ENCODE peak calls at places on chromosomes 5 and 9, in five cellular contexts. G is psoas muscle, Q is left lung, K is cardiac muscle cell, T is neural progenitor cell. O is an unnamed sample.

GRCh38 chr5:55205001-55205400 is 22.1 kb downstream of the MCIDAS start:
- DNase-seq in G (no peak), Q (no peak), K (no peak), T (no peak), O (no peak)

GRCh38 chr9:97759611-97760288 is 62.6 kb upstream of the XPA start:
- DNase-seq in G (no peak), Q (no peak), K (no peak), T (no peak), O (no peak)

GRCh38 chr5:77560677-77561263 is 68.7 kb upstream of the WDR41 start:
- DNase-seq in G (no peak), Q (no peak), K (peak), T (peak), O (no peak)

GRCh38 chr5:95728494-95729114 is 2.5 kb upstream of the RHOBTB3 start:
- DNase-seq in G (no peak), Q (no peak), K (no peak), T (no peak), O (no peak)

GRCh38 chr5:107284822-107285510 is 385.8 kb downstream of the EFNA5 start:
- DNase-seq in G (no peak), Q (no peak), K (no peak), T (no peak), O (no peak)

GRCh38 chr9:121222524-121223171 is 21.0 kb upstream of the RAB14 start:
- DNase-seq in G (no peak), Q (no peak), K (peak), T (peak), O (no peak)

GRCh38 chr9:136943291-136944093 is 1.0 kb downstream of the FBXW5 start:
- DNase-seq in G (no peak), Q (peak), K (peak), T (peak), O (peak)

GRCh38 chr9:5440426-5440825 is 2.7 kb upstream of the PLGRKT start:
- DNase-seq in G (no peak), Q (no peak), K (no peak), T (no peak), O (no peak)

GRCh38 chr9:3936520-3937235 is 363.2 kb downstream of the GLIS3 start:
- DNase-seq in G (peak), Q (peak), K (peak), T (no peak), O (peak)

GRCh38 chr9:1939926-1940368 is 75.2 kb upstream of the SMARCA2 start:
- DNase-seq in G (no peak), Q (no peak), K (peak), T (peak), O (no peak)

GRCh38 chr5:151719228-151719861 is 32.6 kb upstream of the SPARC start:
- DNase-seq in G (no peak), Q (no peak), K (no peak), T (peak), O (no peak)

GRCh38 chr5:92991681-92992472 is 589.1 kb downstream of the NR2F1-AS1 start:
- DNase-seq in G (no peak), Q (no peak), K (no peak), T (peak), O (no peak)

GRCh38 chr5:159581502-159582249 is 251.4 kb upstream of the IL12B start:
- DNase-seq in G (no peak), Q (no peak), K (peak), T (no peak), O (no peak)

GRCh38 chr5:109956884-109957283 is 267.2 kb downstream of the MAN2A1 start:
- DNase-seq in G (no peak), Q (no peak), K (no peak), T (no peak), O (no peak)

GRCh38 chr9:742104-742503 is 99.4 kb upstream of the DMRT1 start:
- DNase-seq in G (no peak), Q (no peak), K (no peak), T (no peak), O (no peak)

GRCh38 chr9:734831-735511 is 106.5 kb upstream of the DMRT1 start:
- DNase-seq in G (no peak), Q (no peak), K (no peak), T (no peak), O (no peak)

GRCh38 chr9:737400-738120 is 103.9 kb upstream of the DMRT1 start:
- DNase-seq in G (no peak), Q (no peak), K (no peak), T (no peak), O (no peak)

GRCh38 chr9:739362-739761 is 102.1 kb upstream of the DMRT1 start:
- DNase-seq in G (no peak), Q (no peak), K (no peak), T (no peak), O (no peak)

DNA sequence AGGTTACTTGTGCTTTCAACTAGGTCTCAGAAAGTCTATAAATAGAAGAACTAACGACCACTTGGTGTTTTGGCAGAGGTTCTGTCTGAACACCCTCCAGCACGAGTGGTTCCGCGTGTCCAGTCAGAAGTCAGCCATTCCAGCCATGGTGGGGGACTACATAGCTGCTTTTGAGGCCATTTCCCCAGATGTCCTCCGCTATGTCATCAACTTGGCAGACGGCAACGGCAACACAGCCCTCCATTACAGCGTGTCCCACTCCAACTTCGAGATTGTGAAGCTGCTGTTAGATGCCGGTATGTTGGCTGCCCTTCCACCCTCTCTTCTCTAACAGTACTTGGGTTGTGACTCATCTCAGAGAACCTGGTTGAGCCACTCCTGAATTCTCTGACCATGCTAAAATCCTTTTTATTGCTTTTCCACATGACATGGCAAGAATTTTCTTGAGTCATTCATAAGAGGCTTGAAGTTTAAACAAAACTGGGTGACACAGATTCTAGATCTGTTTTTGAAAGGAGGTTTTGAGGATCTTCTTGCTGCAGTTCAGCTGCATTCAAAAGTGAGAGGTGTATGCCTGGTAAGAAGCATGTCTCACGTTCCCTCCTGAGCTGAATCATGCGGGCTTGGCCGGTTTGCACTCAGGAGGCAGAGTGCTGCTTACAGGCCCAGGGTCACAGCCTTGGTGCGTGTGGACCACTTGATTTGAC is 103.1 kb upstream of the DMRT1 start:
- DNase-seq in G (peak), Q (no peak), K (peak), T (no peak), O (peak)
- H3K4me3 ChIP-seq in G (peak), Q (no peak), K (no peak), T (no peak), O (no peak)

GRCh38 chr5:132293066-132293991 is 865 bp upstream of the SLC22A4 start:
- DNase-seq in G (peak), Q (peak), K (peak), T (peak), O (peak)
- TF ChIP-seq CTCF in G (peak), Q (no peak), K (peak), T (peak), O (no peak)

GRCh38 chr5:15424769-15425168 is 75.2 kb upstream of the FBXL7 start:
- DNase-seq in G (no peak), Q (no peak), K (no peak), T (no peak), O (no peak)

GRCh38 chr5:15420201-15420600 is 79.8 kb upstream of the FBXL7 start:
- DNase-seq in G (peak), Q (no peak), K (no peak), T (no peak), O (no peak)

GRCh38 chr5:15425802-15426201 is 74.2 kb upstream of the FBXL7 start:
- DNase-seq in G (no peak), Q (no peak), K (no peak), T (no peak), O (no peak)

DNA sequence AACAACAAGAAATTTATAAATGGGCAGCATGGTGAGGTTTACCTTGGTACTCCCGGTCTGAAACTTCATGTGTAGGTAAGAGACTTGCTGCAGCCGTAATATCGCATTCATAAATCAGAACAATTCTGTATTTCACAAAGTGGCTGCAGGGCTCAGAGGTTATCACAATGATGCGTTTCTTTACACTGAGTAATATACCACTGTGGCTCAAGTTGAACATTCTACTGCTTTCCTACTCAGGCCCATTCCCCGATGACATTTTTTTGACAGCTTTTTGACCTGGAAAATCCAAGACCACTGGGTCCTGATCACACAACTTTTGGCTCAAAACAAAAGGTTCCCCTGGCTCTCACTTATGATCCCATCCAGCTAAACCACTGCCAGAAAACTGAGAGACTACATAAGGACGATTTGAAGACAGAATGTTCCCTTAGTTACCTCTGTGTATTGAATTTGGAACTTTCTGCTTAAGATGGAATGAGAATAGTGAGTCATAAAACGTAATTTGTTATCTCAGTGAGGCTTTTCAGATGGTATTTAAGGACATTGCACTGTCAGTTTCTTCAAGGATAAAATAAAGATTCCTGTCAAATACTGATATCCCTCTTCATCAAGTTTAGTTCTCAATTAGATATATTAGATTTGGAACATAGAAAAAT is 78.1 kb upstream of the FBXL7 start:
- DNase-seq in G (no peak), Q (no peak), K (no peak), T (no peak), O (no peak)
- H3K27ac ChIP-seq in G (no peak), Q (no peak), K (no peak), T (no peak), O (no peak)

GRCh38 chr9:113219186-113219936 is 1.7 kb downstream of the FKBP15 start:
- DNase-seq in G (no peak), Q (no peak), K (no peak), T (no peak), O (no peak)
- H3K4me3 ChIP-seq in G (peak), Q (peak), K (no peak), T (peak), O (peak)

DNA sequence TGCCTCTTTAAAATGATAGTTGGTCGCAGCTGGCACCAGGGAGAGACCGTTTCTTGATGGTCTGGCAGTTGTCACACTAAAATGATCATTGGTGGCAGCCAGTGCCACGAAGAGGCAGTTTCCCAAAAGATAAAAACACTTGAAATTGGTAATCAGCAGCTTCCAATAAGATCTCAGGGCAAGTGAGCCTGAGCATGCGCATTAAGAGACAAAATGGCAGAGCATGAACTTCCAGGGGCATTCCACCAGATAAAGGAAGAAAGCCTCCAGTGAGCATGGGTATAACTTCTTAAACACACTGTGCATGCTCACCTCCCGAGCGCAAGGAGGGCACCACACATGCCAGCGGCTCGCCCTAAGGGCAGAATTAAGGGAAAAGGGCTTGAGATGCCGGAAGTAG is 1594.2 kb upstream of the CDH9 start:
- DNase-seq in G (no peak), Q (peak), K (no peak), T (no peak), O (no peak)
- TF ChIP-seq CTCF in G (no peak), Q (no peak), K (no peak), T (no peak), O (no peak)

GRCh38 chr9:125989090-125989501 is 241.9 kb downstream of the PBX3 start:
- DNase-seq in G (no peak), Q (no peak), K (no peak), T (no peak), O (peak)
- H3K27ac ChIP-seq in G (no peak), Q (no peak), K (no peak), T (no peak), O (no peak)

GRCh38 chr5:134227786-134228185 is 1.9 kb upstream of the PPP2CA start:
- DNase-seq in G (no peak), Q (no peak), K (no peak), T (no peak), O (no peak)

GRCh38 chr5:134224905-134225779 is 731 bp downstream of the PPP2CA start:
- DNase-seq in G (peak), Q (peak), K (peak), T (peak), O (peak)

GRCh38 chr5:134227259-134227658 is 1.4 kb upstream of the PPP2CA start:
- DNase-seq in G (no peak), Q (no peak), K (no peak), T (peak), O (no peak)

GRCh38 chr5:134225780-134226440 is at the start of gene PPP2CA:
- DNase-seq in G (peak), Q (peak), K (peak), T (peak), O (peak)

GRCh38 chr5:134226441-134227192 is 744 bp upstream of the PPP2CA start:
- DNase-seq in G (no peak), Q (peak), K (no peak), T (no peak), O (no peak)
- H3K4me3 ChIP-seq in G (peak), Q (peak), K (peak), T (peak), O (peak)

GRCh38 chr5:52799358-52799982 is 11.8 kb downstream of the ITGA1 start:
- DNase-seq in G (peak), Q (no peak), K (peak), T (peak), O (peak)

GRCh38 chr5:52801329-52801728 is 13.6 kb downstream of the ITGA1 start:
- DNase-seq in G (no peak), Q (no peak), K (peak), T (peak), O (no peak)

GRCh38 chr5:52799983-52800393 is 12.3 kb downstream of the ITGA1 start:
- DNase-seq in G (peak), Q (peak), K (peak), T (peak), O (peak)

GRCh38 chr5:52798952-52799351 is 11.2 kb downstream of the ITGA1 start:
- DNase-seq in G (no peak), Q (no peak), K (no peak), T (no peak), O (no peak)

DNA sequence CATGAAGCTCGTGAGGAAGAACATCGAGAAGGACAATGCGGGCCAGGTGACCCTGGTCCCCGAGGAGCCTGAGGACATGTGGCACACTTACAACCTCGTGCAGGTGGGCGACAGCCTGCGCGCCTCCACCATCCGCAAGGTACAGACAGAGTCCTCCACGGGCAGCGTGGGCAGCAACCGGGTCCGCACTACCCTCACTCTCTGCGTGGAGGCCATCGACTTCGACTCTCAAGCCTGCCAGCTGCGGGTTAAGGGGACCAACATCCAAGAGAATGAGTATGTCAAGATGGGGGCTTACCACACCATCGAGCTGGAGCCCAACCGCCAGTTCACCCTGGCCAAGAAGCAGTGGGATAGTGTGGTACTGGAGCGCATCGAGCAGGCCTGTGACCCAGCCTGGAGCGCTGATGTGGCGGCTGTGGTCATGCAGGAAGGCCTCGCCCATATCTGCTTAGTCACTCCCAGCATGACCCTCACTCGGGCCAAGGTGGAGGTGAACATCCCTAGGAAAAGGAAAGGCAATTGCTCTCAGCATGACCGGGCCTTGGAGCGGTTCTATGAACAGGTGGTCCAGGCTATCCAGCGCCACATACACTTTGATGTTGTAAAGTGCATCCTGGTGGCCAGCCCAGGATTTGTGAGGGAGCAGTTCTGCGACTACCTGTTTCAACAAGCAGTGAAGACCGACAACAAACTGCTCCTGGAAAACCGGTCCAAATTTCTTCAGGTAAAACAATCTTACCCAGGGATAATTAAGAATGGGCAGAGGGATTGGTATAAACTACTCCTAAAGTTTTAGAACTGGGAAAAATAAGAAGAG is 12.9 kb downstream of the ITGA1 start:
- DNase-seq in G (peak), Q (peak), K (peak), T (peak), O (peak)
- TF ChIP-seq CTCF in G (peak), Q (no peak), K (no peak), T (no peak), O (no peak)

GRCh38 chr5:4082966-4083564 is 487.4 kb downstream of the IRX1 start:
- DNase-seq in G (no peak), Q (no peak), K (no peak), T (no peak), O (no peak)
- H3K27ac ChIP-seq in G (no peak), Q (no peak), K (no peak), T (no peak), O (no peak)

O was measured in upper lobe of right lung.